ENCODE peak calls at places on chromosomes 6 and 20, in nine cellular contexts. T, S, Y, K, I, J, U, P and A are unnamed samples. For H3K4me1 and H3K9me2, the result is how much of the 10 kb centered on the place peaks cover.

GRCh38 chr6:53566755-53567154 is 21.9 kb upstream of the GCLC start:
- DNase-seq in T (no peak), S (no peak), Y (no peak), K (no peak), I (no peak), J (no peak), U (no peak), P (no peak), A (no peak)

GRCh38 chr6:81997091-81997926 is 244.8 kb upstream of the TENT5A start:
- DNase-seq in T (no peak), S (no peak), Y (peak), K (no peak), I (peak), J (peak), U (no peak), P (no peak), A (no peak)

GRCh38 chr20:45051497-45052060 is 49.3 kb downstream of the KCNS1 start:
- DNase-seq in T (no peak), S (peak), Y (no peak), K (peak), I (no peak), J (no peak), U (no peak), P (no peak), A (peak)

GRCh38 chr20:17612287-17612974 is 42.6 kb downstream of the DSTN start:
- DNase-seq in T (peak), S (no peak), Y (peak), K (no peak), I (no peak), J (no peak), U (no peak), P (peak), A (no peak)

GRCh38 chr20:39874049-39874893 is 814.8 kb downstream of the MAFB start:
- DNase-seq in T (peak), S (peak), Y (peak), K (peak), I (no peak), J (peak), U (peak), P (peak), A (peak)

GRCh38 chr6:166766769-166767168 is 139.7 kb upstream of the RPS6KA2 start:
- DNase-seq in T (no peak), S (no peak), Y (no peak), K (no peak), I (no peak), J (no peak), U (no peak), P (no peak), A (no peak)

GRCh38 chr6:6942826-6943225 is 164.9 kb upstream of the RREB1 start:
- DNase-seq in T (no peak), S (no peak), Y (peak), K (no peak), I (no peak), J (no peak), U (no peak), P (no peak), A (no peak)

GRCh38 chr6:154399097-154399496 is 42.5 kb upstream of the IPCEF1 start:
- DNase-seq in T (no peak), S (no peak), Y (peak), K (no peak), I (no peak), J (peak), U (no peak), P (no peak), A (peak)

GRCh38 chr20:23119456-23120216 is 33.5 kb upstream of the CD93 start:
- DNase-seq in T (no peak), S (no peak), Y (no peak), K (no peak), I (no peak), J (no peak), U (no peak), P (no peak), A (no peak)

GRCh38 chr6:160858886-160859285 is 132.7 kb upstream of the MAP3K4 start:
- DNase-seq in T (no peak), S (no peak), Y (no peak), K (no peak), I (no peak), J (no peak), U (no peak), P (no peak), A (no peak)

GRCh38 chr6:103105686-103106085 is 1712.2 kb downstream of the GRIK2 start:
- DNase-seq in T (peak), S (no peak), Y (no peak), K (no peak), I (no peak), J (no peak), U (no peak), P (no peak), A (no peak)

GRCh38 chr20:25859649-25860530 is 163.2 kb upstream of the ZNF337 start:
- DNase-seq in T (peak), S (peak), Y (peak), K (no peak), I (no peak), J (peak), U (no peak), P (peak), A (no peak)

GRCh38 chr6:13794184-13794583 is 20.2 kb downstream of the MCUR1 start:
- DNase-seq in T (no peak), S (no peak), Y (peak), K (no peak), I (peak), J (peak), U (no peak), P (no peak), A (no peak)

GRCh38 chr6:37994238-37994637 is 174.7 kb downstream of the ZFAND3 start:
- DNase-seq in T (peak), S (no peak), Y (peak), K (no peak), I (no peak), J (peak), U (no peak), P (no peak), A (no peak)

GRCh38 chr6:33606642-33607041 is 14.5 kb upstream of the ITPR3 start:
- DNase-seq in T (no peak), S (no peak), Y (no peak), K (no peak), I (no peak), J (no peak), U (no peak), P (no peak), A (no peak)

GRCh38 chr6:41366150-41366549 is 30.7 kb downstream of the NCR2 start:
- DNase-seq in T (no peak), S (no peak), Y (no peak), K (no peak), I (no peak), J (no peak), U (no peak), P (no peak), A (no peak)

GRCh38 chr6:134267917-134268361 is 50.0 kb downstream of the SGK1 start:
- DNase-seq in T (peak), S (no peak), Y (no peak), K (no peak), I (no peak), J (no peak), U (no peak), P (no peak), A (no peak)

GRCh38 chr6:7052441-7052936 is 55.3 kb upstream of the RREB1 start:
- DNase-seq in T (peak), S (no peak), Y (peak), K (no peak), I (peak), J (peak), U (no peak), P (peak), A (no peak)

GRCh38 chr20:17556842-17557674 is 12.8 kb upstream of the DSTN start:
- DNase-seq in T (no peak), S (no peak), Y (peak), K (no peak), I (peak), J (peak), U (no peak), P (peak), A (no peak)

GRCh38 chr20:4324611-4325238 is 309.4 kb upstream of the RNF24 start:
- DNase-seq in T (no peak), S (no peak), Y (no peak), K (no peak), I (no peak), J (no peak), U (no peak), P (no peak), A (no peak)

GRCh38 chr6:145836767-145837166 is 22.2 kb upstream of the FBXO30 start:
- DNase-seq in T (no peak), S (no peak), Y (peak), K (no peak), I (no peak), J (no peak), U (no peak), P (no peak), A (no peak)

GRCh38 chr20:2236266-2236665 is 59.5 kb upstream of the TGM3 start:
- DNase-seq in T (no peak), S (peak), Y (no peak), K (no peak), I (no peak), J (no peak), U (no peak), P (no peak), A (no peak)

GRCh38 chr6:46510656-46511055 is 19.4 kb upstream of the RCAN2 start:
- DNase-seq in T (no peak), S (no peak), Y (peak), K (no peak), I (no peak), J (peak), U (no peak), P (no peak), A (no peak)

GRCh38 chr6:159464827-159465226 is 228.2 kb downstream of the SOD2 start:
- DNase-seq in T (no peak), S (no peak), Y (peak), K (no peak), I (no peak), J (no peak), U (no peak), P (no peak), A (no peak)

GRCh38 chr6:33958208-33958862 is 154.5 kb upstream of the MLN start:
- DNase-seq in T (peak), S (no peak), Y (peak), K (peak), I (no peak), J (peak), U (no peak), P (peak), A (peak)

GRCh38 chr6:51472745-51473483 is 614.5 kb downstream of the PKHD1 start:
- DNase-seq in T (peak), S (no peak), Y (no peak), K (no peak), I (peak), J (peak), U (no peak), P (no peak), A (no peak)

GRCh38 chr20:50577175-50578018 is 67.2 kb downstream of the PTPN1 start:
- DNase-seq in T (no peak), S (no peak), Y (no peak), K (no peak), I (no peak), J (no peak), U (no peak), P (peak), A (no peak)

GRCh38 chr6:150894935-150895686 is 29.6 kb downstream of the MTHFD1L start:
- DNase-seq in T (no peak), S (peak), Y (peak), K (no peak), I (peak), J (peak), U (no peak), P (peak), A (no peak)

GRCh38 chr6:26155066-26155925 is 68.1 kb downstream of the HFE start:
- DNase-seq in T (peak), S (peak), Y (peak), K (peak), I (no peak), J (peak), U (no peak), P (peak), A (peak)

GRCh38 chr6:165580139-165580538 is 82.9 kb downstream of the PDE10A start:
- DNase-seq in T (no peak), S (no peak), Y (no peak), K (no peak), I (no peak), J (no peak), U (no peak), P (no peak), A (no peak)

GRCh38 chr20:17505664-17506517 is 25.3 kb downstream of the BFSP1 start:
- DNase-seq in T (no peak), S (no peak), Y (peak), K (no peak), I (no peak), J (peak), U (no peak), P (no peak), A (no peak)

GRCh38 chr6:101090281-101090680 is 209.2 kb upstream of the ASCC3 start:
- DNase-seq in T (no peak), S (no peak), Y (no peak), K (no peak), I (no peak), J (peak), U (no peak), P (no peak), A (no peak)

GRCh38 chr6:111842271-111842822 is 30.9 kb downstream of the FYN start:
- DNase-seq in T (no peak), S (no peak), Y (no peak), K (no peak), I (no peak), J (no peak), U (no peak), P (no peak), A (no peak)
- H3K4me1 ChIP-seq in T (under half), S (half or more), Y (under half), K (under half), I (under half), J (under half), U (under half), P (under half), A (half or more)

GRCh38 chr6:107728564-107728897 is 95.6 kb downstream of the SCML4 start:
- DNase-seq in T (no peak), S (no peak), Y (no peak), K (no peak), I (no peak), J (no peak), U (no peak), P (no peak), A (no peak)
- H3K9me2 ChIP-seq in T (under half), S (under half), Y (under half), K (under half), I (under half), J (under half), U (under half), P (under half), A (under half)

GRCh38 chr6:128500017-128500416 is 20.4 kb downstream of the PTPRK start:
- DNase-seq in T (no peak), S (no peak), Y (peak), K (no peak), I (no peak), J (peak), U (no peak), P (no peak), A (no peak)

GRCh38 chr6:128494440-128494839 is 26.0 kb downstream of the PTPRK start:
- DNase-seq in T (peak), S (no peak), Y (no peak), K (no peak), I (no peak), J (no peak), U (no peak), P (no peak), A (no peak)

GRCh38 chr6:128499079-128499705 is 21.2 kb downstream of the PTPRK start:
- DNase-seq in T (no peak), S (no peak), Y (no peak), K (no peak), I (peak), J (peak), U (no peak), P (no peak), A (no peak)

GRCh38 chr6:128495536-128496333 is 24.7 kb downstream of the PTPRK start:
- DNase-seq in T (no peak), S (no peak), Y (no peak), K (no peak), I (no peak), J (no peak), U (no peak), P (no peak), A (no peak)

DNA sequence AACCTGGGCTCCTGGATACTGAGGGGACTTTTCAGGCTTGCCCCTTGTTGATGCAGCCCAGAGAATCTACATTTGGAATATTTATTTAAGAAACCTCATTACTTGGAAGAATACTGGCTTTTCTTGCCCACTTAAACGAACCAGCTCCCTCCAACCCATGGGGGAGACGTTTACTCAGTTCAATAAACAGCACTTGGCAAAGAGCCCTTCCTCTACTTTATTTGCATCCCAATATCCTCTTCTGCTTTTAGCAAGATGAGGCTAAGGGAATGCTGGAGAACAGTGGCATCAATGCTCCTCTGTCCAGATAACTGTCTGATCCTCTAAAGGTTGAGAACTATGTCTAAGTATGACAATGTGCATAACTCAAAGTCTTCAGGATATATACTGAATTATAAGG is 22.2 kb downstream of the PTPRK start:
- DNase-seq in T (no peak), S (no peak), Y (no peak), K (no peak), I (no peak), J (no peak), U (no peak), P (no peak), A (no peak)
- H3K4me1 ChIP-seq in T (half or more), S (under half), Y (under half), K (under half), I (under half), J (under half), U (under half), P (under half), A (under half)

GRCh38 chr20:32879538-32879937 is 20.8 kb downstream of the EFCAB8 start:
- DNase-seq in T (no peak), S (no peak), Y (no peak), K (no peak), I (no peak), J (no peak), U (no peak), P (no peak), A (no peak)
- H3K9me2 ChIP-seq in T (under half), S (under half), Y (under half), K (under half), I (under half), J (under half), U (under half), P (under half), A (under half)

GRCh38 chr6:139587469-139587868 is 213.0 kb upstream of the CITED2 start:
- DNase-seq in T (no peak), S (no peak), Y (peak), K (no peak), I (peak), J (peak), U (no peak), P (no peak), A (no peak)
- H3K4me1 ChIP-seq in T (under half), S (under half), Y (under half), K (under half), I (half or more), J (under half), U (under half), P (under half), A (under half)

GRCh38 chr20:48480391-48480790 is 347.4 kb downstream of the PREX1 start:
- DNase-seq in T (no peak), S (no peak), Y (no peak), K (no peak), I (no peak), J (no peak), U (no peak), P (no peak), A (no peak)

GRCh38 chr20:48478370-48478769 is 349.4 kb downstream of the PREX1 start:
- DNase-seq in T (no peak), S (no peak), Y (no peak), K (no peak), I (peak), J (no peak), U (no peak), P (no peak), A (no peak)

GRCh38 chr20:48476854-48477253 is 350.9 kb downstream of the PREX1 start:
- DNase-seq in T (no peak), S (no peak), Y (no peak), K (no peak), I (no peak), J (no peak), U (no peak), P (no peak), A (no peak)

GRCh38 chr20:48482790-48483189 is 345.0 kb downstream of the PREX1 start:
- DNase-seq in T (no peak), S (no peak), Y (no peak), K (no peak), I (no peak), J (no peak), U (no peak), P (no peak), A (no peak)

DNA sequence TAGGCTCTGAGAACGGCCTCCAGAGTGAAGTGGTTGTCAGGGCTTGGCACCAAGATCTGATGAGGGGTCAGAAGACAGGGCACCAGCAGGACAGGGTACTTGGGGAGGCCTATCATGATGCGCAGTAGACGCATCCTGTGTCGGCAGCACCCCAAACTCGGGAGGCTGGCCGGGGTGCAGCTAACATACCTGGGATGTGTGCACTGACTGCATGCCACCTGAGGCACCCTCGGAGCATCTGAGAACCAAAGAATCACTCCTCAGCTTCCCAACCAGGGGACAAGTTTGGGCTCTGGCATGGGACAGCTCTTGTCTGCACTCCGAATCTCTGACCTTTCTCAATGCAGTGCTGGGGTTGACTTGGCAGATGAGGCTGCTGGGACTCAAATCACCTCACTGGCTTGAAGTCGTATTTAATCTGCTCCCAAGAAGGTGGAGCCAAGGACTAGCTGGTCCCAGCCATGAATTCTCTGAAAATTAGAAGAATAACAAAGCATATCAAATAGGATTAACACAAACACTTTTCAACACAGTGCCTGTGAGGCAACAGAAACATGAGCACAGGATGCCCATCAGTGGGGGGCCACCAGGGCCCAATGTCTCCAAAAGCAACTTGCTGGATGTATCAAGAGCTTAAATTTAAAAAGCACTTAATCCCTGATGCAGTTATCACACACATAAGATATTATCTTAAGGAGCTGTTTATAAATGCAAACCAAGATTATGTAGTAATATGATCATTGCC is 348.8 kb downstream of the PREX1 start:
- DNase-seq in T (no peak), S (no peak), Y (no peak), K (no peak), I (no peak), J (no peak), U (no peak), P (no peak), A (no peak)
- H3K9me2 ChIP-seq in T (under half), S (under half), Y (under half), K (under half), I (under half), J (under half), U (under half), P (under half), A (under half)

GRCh38 chr20:37518059-37518458 is 3.0 kb upstream of the NNAT start:
- DNase-seq in T (no peak), S (no peak), Y (no peak), K (no peak), I (no peak), J (no peak), U (no peak), P (no peak), A (no peak)
- H3K4me1 ChIP-seq in T (under half), S (under half), Y (under half), K (under half), I (under half), J (under half), U (under half), P (under half), A (under half)

GRCh38 chr6:129645371-129646139 is 64.4 kb downstream of the ARHGAP18 start:
- DNase-seq in T (no peak), S (no peak), Y (no peak), K (no peak), I (peak), J (peak), U (peak), P (no peak), A (no peak)

GRCh38 chr6:129643968-129644367 is 66.0 kb downstream of the ARHGAP18 start:
- DNase-seq in T (no peak), S (no peak), Y (no peak), K (no peak), I (no peak), J (no peak), U (no peak), P (no peak), A (no peak)

GRCh38 chr6:129646617-129647016 is 63.4 kb downstream of the ARHGAP18 start:
- DNase-seq in T (no peak), S (peak), Y (no peak), K (no peak), I (no peak), J (no peak), U (no peak), P (no peak), A (no peak)

GRCh38 chr6:129646140-129646569 is 63.8 kb downstream of the ARHGAP18 start:
- DNase-seq in T (no peak), S (no peak), Y (no peak), K (no peak), I (no peak), J (no peak), U (no peak), P (no peak), A (no peak)

GRCh38 chr6:129644567-129645015 is 65.4 kb downstream of the ARHGAP18 start:
- DNase-seq in T (no peak), S (no peak), Y (peak), K (no peak), I (peak), J (no peak), U (peak), P (no peak), A (no peak)
- H3K9me2 ChIP-seq in T (under half), S (under half), Y (under half), K (under half), I (under half), J (under half), U (under half), P (under half), A (under half)